ENCODE peak calls at places on chromosomes 3 and 15, in seven cellular contexts. O is GM23248, I is SK-N-SH, R is neural progenitor cell, U is GM23338, H is hepatocyte, M is PC-3. F is an unnamed sample.
A peak's percentile ranks its signal among the peaks of the same experiment; 100 is the strongest.

GRCh38 chr15:83099290-83099689 is 8.2 kb upstream of the TM6SF1 start:
- DNase-seq in O (no peak), I (no peak), R (no peak), U (no peak), H (no peak), M (no peak), F (no peak)

GRCh38 chr3:57184516-57184915 is 15.3 kb downstream of the HESX1 start:
- DNase-seq in O (peak; percentile 45), I (peak; percentile 36), R (peak; percentile 68), U (no peak), H (no peak), M (no peak), F (no peak)

GRCh38 chr3:124685481-124685880 is 44.8 kb upstream of the UMPS start:
- DNase-seq in O (peak; percentile 75), I (no peak), R (no peak), U (no peak), H (no peak), M (peak; percentile 43), F (no peak)

GRCh38 chr3:118277803-118278202 is 756.8 kb downstream of the IGSF11 start:
- DNase-seq in O (no peak), I (no peak), R (no peak), U (no peak), H (no peak), M (no peak), F (no peak)

GRCh38 chr3:79040701-79041100 is 727.1 kb downstream of the ROBO1 start:
- DNase-seq in O (peak; percentile 96), I (no peak), R (no peak), U (no peak), H (no peak), M (peak; percentile 64), F (no peak)

GRCh38 chr15:68209735-68210408 is 4.7 kb upstream of the CALML4 start:
- DNase-seq in O (no peak), I (no peak), R (no peak), U (no peak), H (no peak), M (no peak), F (peak; percentile 87)

GRCh38 chr15:40844543-40844981 is 714 bp downstream of the SPINT1 start:
- DNase-seq in O (peak; percentile 42), I (peak; percentile 74), R (peak; percentile 59), U (peak; percentile 59), H (peak; percentile 50), M (peak; percentile 28), F (no peak)

GRCh38 chr15:59255647-59256380 is 49.2 kb downstream of the LDHAL6B start:
- DNase-seq in O (no peak), I (no peak), R (no peak), U (no peak), H (peak; percentile 53), M (peak; percentile 45), F (no peak)

GRCh38 chr3:56822501-56822900 is 20.8 kb upstream of the ARHGEF3 start:
- DNase-seq in O (no peak), I (no peak), R (no peak), U (no peak), H (no peak), M (no peak), F (no peak)

GRCh38 chr3:133040696-133041523 is 2.7 kb downstream of the TMEM108 start:
- DNase-seq in O (peak; percentile 79), I (peak; percentile 78), R (peak; percentile 91), U (peak; percentile 94), H (peak; percentile 91), M (peak; percentile 77), F (peak; percentile 62)

GRCh38 chr3:11539677-11540076 is 104.0 kb downstream of the VGLL4 start:
- DNase-seq in O (no peak), I (no peak), R (no peak), U (peak; percentile 51), H (peak; percentile 37), M (peak; percentile 89), F (no peak)

GRCh38 chr3:83953417-83954089 is 1005.2 kb upstream of the CADM2 start:
- DNase-seq in O (no peak), I (no peak), R (peak; percentile 7), U (no peak), H (no peak), M (peak; percentile 85), F (no peak)

GRCh38 chr15:96300808-96301207 is 29.7 kb upstream of the NR2F2 start:
- DNase-seq in O (no peak), I (no peak), R (no peak), U (no peak), H (no peak), M (no peak), F (no peak)

GRCh38 chr15:89768071-89768500 is 8.0 kb upstream of the MESP2 start:
- DNase-seq in O (peak; percentile 72), I (no peak), R (no peak), U (no peak), H (no peak), M (no peak), F (no peak)

GRCh38 chr15:30956216-30956803 is 35.1 kb downstream of the MTMR10 start:
- DNase-seq in O (no peak), I (no peak), R (no peak), U (no peak), H (peak; percentile 12), M (no peak), F (no peak)

GRCh38 chr3:52456169-52456799 is 880 bp downstream of the NISCH start:
- DNase-seq in O (peak; percentile 62), I (peak; percentile 71), R (peak; percentile 52), U (peak; percentile 59), H (peak; percentile 48), M (no peak), F (peak; percentile 21)

GRCh38 chr3:64639022-64639421 is 48.8 kb downstream of the ADAMTS9 start:
- DNase-seq in O (no peak), I (no peak), R (peak; percentile 68), U (no peak), H (no peak), M (no peak), F (no peak)

GRCh38 chr3:181292984-181293383 is 303.4 kb upstream of the DNAJC19 start:
- DNase-seq in O (peak; percentile 33), I (no peak), R (no peak), U (no peak), H (no peak), M (peak; percentile 24), F (no peak)

GRCh38 chr3:45549961-45550360 is 44.6 kb upstream of the LIMD1 start:
- DNase-seq in O (no peak), I (no peak), R (no peak), U (no peak), H (no peak), M (no peak), F (no peak)

GRCh38 chr3:12301513-12301912 is 12.6 kb downstream of the PPARG start:
- DNase-seq in O (no peak), I (no peak), R (no peak), U (no peak), H (no peak), M (no peak), F (no peak)

DNA sequence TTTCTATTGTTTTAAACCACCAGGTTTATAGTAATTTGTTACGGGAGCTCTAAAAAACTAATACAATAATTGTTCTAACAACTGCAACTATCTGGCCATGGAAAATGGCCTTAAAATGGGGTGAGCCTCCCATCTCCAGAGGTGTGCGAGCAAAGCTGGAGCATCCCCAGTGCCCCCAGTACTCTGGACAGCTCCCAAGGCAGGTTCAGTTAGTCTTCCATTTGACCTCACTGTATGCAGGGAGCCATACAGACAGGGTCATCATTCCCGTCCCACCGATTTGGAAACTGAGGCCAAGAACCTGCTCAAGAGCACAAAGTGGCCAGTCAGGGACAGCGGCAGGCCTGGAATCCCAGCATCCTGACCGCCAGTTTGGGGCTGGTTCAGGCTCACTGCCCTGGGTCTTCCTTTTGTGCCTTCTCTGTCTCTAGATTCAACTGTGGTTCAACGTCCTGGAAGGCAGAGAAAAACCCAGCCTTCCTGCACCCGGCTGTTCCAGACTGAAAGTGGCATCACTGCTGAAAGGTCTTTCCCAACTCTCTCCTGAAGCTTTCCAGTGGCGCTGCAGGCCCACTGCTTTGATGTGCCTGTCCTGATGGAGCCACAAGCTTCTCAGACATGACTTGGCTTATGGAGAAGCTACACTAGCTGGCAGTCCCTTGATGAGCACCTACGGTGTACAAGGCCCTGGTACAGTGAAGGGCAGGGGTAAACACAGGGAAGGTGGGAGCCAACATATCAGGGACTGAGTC is 76.6 kb upstream of the LINGO1 start:
- DNase-seq in O (no peak), I (no peak), R (peak; percentile 29), U (no peak), H (no peak), M (no peak), F (no peak)
- TF ChIP-seq EZH2phosphoT487 in O (no peak), I (no peak), R (no peak), U (no peak), H (no peak), M (no peak), F (no peak)

GRCh38 chr15:65778269-65778668 is 13.8 kb downstream of the DENND4A start:
- DNase-seq in O (no peak), I (no peak), R (no peak), U (no peak), H (no peak), M (no peak), F (no peak)
- H4K20me1 ChIP-seq in O (no peaks in the 10 kb centered on the region), I (no peaks in the 10 kb centered on the region), R (no peaks in the 10 kb centered on the region), U (no peaks in the 10 kb centered on the region), H (no peaks in the 10 kb centered on the region), M (no peaks in the 10 kb centered on the region), F (peaks cover 8% of the 10 kb centered on the region)

GRCh38 chr3:127697531-127698240 is 24.9 kb downstream of the ABTB1 start:
- DNase-seq in O (peak; percentile 87), I (peak; percentile 83), R (peak; percentile 80), U (peak; percentile 81), H (peak; percentile 69), M (peak; percentile 70), F (peak; percentile 76)
- TF ChIP-seq EZH2phosphoT487 in O (no peak), I (no peak), R (no peak), U (no peak), H (no peak), M (no peak), F (no peak)

GRCh38 chr3:42118762-42119361 is 27.7 kb downstream of the TRAK1 start:
- DNase-seq in O (peak; percentile 42), I (peak; percentile 80), R (peak; percentile 43), U (peak; percentile 80), H (peak; percentile 75), M (peak; percentile 85), F (peak; percentile 83)

GRCh38 chr3:42123012-42123581 is 31.9 kb downstream of the TRAK1 start:
- DNase-seq in O (peak; percentile 57), I (no peak), R (no peak), U (no peak), H (no peak), M (peak; percentile 47), F (no peak)

GRCh38 chr3:42122261-42123011 is 31.3 kb downstream of the TRAK1 start:
- DNase-seq in O (peak; percentile 63), I (no peak), R (no peak), U (no peak), H (no peak), M (no peak), F (no peak)

GRCh38 chr3:42119558-42120355 is 28.6 kb downstream of the TRAK1 start:
- DNase-seq in O (peak; percentile 2), I (no peak), R (no peak), U (no peak), H (no peak), M (no peak), F (no peak)

DNA sequence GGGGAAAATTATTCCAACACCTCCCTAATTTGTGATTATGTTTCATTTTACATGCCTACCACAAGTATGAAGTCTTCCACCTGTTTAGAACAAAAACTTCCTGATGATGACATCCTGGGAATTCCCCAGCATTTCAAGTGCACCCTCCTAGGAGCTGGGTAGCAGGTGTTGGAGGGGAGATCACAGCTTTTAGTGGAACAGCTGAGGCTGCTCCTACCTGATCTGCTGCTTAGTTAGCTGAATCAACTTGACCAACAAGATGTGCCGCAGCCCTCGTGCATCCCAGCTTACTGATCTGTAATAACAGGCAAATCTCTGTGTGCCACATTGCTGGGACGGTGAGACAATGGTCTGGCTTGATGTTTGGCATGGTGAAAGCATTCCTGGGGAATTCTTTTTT is 29.7 kb downstream of the TRAK1 start:
- DNase-seq in O (no peak), I (no peak), R (no peak), U (peak; percentile 30), H (no peak), M (peak; percentile 17), F (no peak)
- H4K20me1 ChIP-seq in O (peaks cover 6% of the 10 kb centered on the region), I (no peaks in the 10 kb centered on the region), R (peaks cover 10% of the 10 kb centered on the region), U (peaks cover 3% of the 10 kb centered on the region), H (no peaks in the 10 kb centered on the region), M (no peaks in the 10 kb centered on the region), F (peaks cover 15% of the 10 kb centered on the region)

F was measured in OCI-LY7.